ENCODE peak calls at places on chromosome 3, in seven cellular contexts. L is T-helper 9 cell, T is HEK293T, D is small intestine, F is cardiac fibroblast, S is NB4, Z is NCI-H1436. V is an unnamed sample.

GRCh38 chr3:84108442-84108971 is 850.3 kb upstream of the CADM2 start:
- DNase-seq in Z (no peak), T (no peak), F (peak; percentile 35), D (no peak), S (no peak), L (no peak), V (no peak)

GRCh38 chr3:53236112-53236841 is 19.5 kb downstream of the TKT start:
- DNase-seq in S (peak; percentile 85), D (peak; percentile 67), Z (no peak), L (no peak), T (no peak), F (peak; percentile 90), V (no peak)

GRCh38 chr3:57983734-57984518 is 24.3 kb upstream of the FLNB start:
- DNase-seq in D (peak; percentile 98), T (no peak), Z (no peak), L (no peak), S (peak; percentile 96), F (peak; percentile 94), V (no peak)

GRCh38 chr3:23312866-23313265 is 109.7 kb downstream of the UBE2E2 start:
- DNase-seq in L (no peak), F (peak; percentile 76), D (no peak), Z (no peak), S (no peak), T (no peak), V (no peak)

GRCh38 chr3:128378631-128379347 is 87.9 kb downstream of the DNAJB8 start:
- DNase-seq in Z (no peak), S (no peak), F (peak; percentile 13), T (no peak), D (no peak), L (no peak), V (no peak)

GRCh38 chr3:62374375-62374876 is 1.1 kb upstream of the FEZF2 start:
- DNase-seq in F (peak; percentile 51), T (no peak), L (no peak), Z (no peak), S (no peak), D (no peak), V (no peak)

GRCh38 chr3:138093721-138094120 is 21.7 kb downstream of the DZIP1L start:
- DNase-seq in L (no peak), D (no peak), T (no peak), S (no peak), Z (no peak), F (no peak), V (no peak)

GRCh38 chr3:11719406-11720219 is 75.9 kb upstream of the VGLL4 start:
- DNase-seq in T (peak; percentile 86), S (peak; percentile 47), L (peak; percentile 75), F (peak; percentile 48), D (peak; percentile 94), Z (peak; percentile 56), V (peak; percentile 37)

GRCh38 chr3:10635446-10636076 is 130.2 kb upstream of the ATP2B2 start:
- DNase-seq in L (no peak), D (no peak), F (no peak), S (no peak), Z (no peak), T (no peak), V (no peak)

GRCh38 chr3:183591881-183592521 is 36.5 kb upstream of the KLHL6 start:
- DNase-seq in L (no peak), F (peak; percentile 42), Z (no peak), T (no peak), S (peak; percentile 23), D (no peak), V (no peak)

GRCh38 chr3:127172670-127173515 is 20.0 kb upstream of the PRR23E start:
- DNase-seq in D (no peak), Z (peak; percentile 75), L (no peak), T (peak; percentile 27), S (peak; percentile 34), F (peak; percentile 55), V (no peak)

GRCh38 chr3:97932387-97932801 is 39.8 kb downstream of the RIOX2 start:
- DNase-seq in T (no peak), Z (no peak), F (peak; percentile 8), L (no peak), S (peak; percentile 63), D (no peak), V (no peak)

GRCh38 chr3:135229018-135229495 is 434.0 kb downstream of the EPHB1 start:
- DNase-seq in Z (peak; percentile 98), S (peak; percentile 39), T (no peak), L (no peak), F (no peak), D (peak; percentile 59), V (no peak)

GRCh38 chr3:2706144-2706835 is 403.9 kb downstream of the IL5RA start:
- DNase-seq in F (no peak), S (peak; percentile 0), T (no peak), D (no peak), Z (no peak), L (no peak), V (no peak)

GRCh38 chr3:14415501-14415900 is 13.1 kb downstream of the SLC6A6 start:
- DNase-seq in D (no peak), F (peak; percentile 54), Z (no peak), S (no peak), T (no peak), L (no peak), V (no peak)

GRCh38 chr3:59733041-59733809 is 683.4 kb upstream of the CFAP20DC start:
- DNase-seq in D (no peak), T (no peak), F (no peak), L (no peak), S (no peak), Z (no peak), V (no peak)

GRCh38 chr3:127480196-127480933 is 110.2 kb downstream of the TPRA1 start:
- DNase-seq in Z (no peak), D (no peak), T (no peak), L (no peak), F (no peak), S (no peak), V (no peak)

GRCh38 chr3:138184994-138185393 is 2.1 kb upstream of the ARMC8 start:
- DNase-seq in D (no peak), Z (no peak), F (peak; percentile 11), S (no peak), T (no peak), L (no peak), V (no peak)

GRCh38 chr3:97992547-97993173 is 20.4 kb upstream of the RIOX2 start:
- DNase-seq in D (no peak), F (no peak), T (no peak), L (no peak), S (no peak), Z (no peak), V (no peak)

GRCh38 chr3:175342196-175342595 is 483.1 kb downstream of the NAALADL2 start:
- DNase-seq in F (no peak), S (no peak), D (peak; percentile 32), T (no peak), Z (no peak), L (no peak), V (no peak)

GRCh38 chr3:188627652-188628051 is 473.7 kb downstream of the LPP start:
- DNase-seq in Z (no peak), L (no peak), S (no peak), F (peak; percentile 92), D (no peak), T (no peak), V (no peak)

GRCh38 chr3:193377591-193377990 is 962 bp downstream of the ATP13A5 start:
- DNase-seq in D (no peak), F (no peak), Z (no peak), L (no peak), S (no peak), T (no peak), V (no peak)

GRCh38 chr3:196541684-196542445 is 26.5 kb downstream of the WDR53 start:
- DNase-seq in F (no peak), L (no peak), Z (no peak), S (no peak), T (no peak), D (no peak), V (no peak)

GRCh38 chr3:124207873-124208473 is 216.0 kb upstream of the ROPN1 start:
- DNase-seq in F (no peak), T (no peak), Z (no peak), L (no peak), S (no peak), D (no peak), V (no peak)

GRCh38 chr3:166900866-166901577 is 479.1 kb downstream of the ZBBX start:
- DNase-seq in F (no peak), D (no peak), Z (no peak), T (no peak), L (no peak), S (no peak), V (no peak)

GRCh38 chr3:138234401-138235179 is 47.5 kb downstream of the ARMC8 start:
- DNase-seq in F (peak; percentile 24), T (no peak), Z (no peak), S (no peak), L (no peak), D (no peak), V (no peak)